ENCODE peak calls at places on chromosomes 7 and 10, in seven cellular contexts. T, P, D, R, U, F and B are unnamed samples.

GRCh38 chr7:141362580-141363435 is 188.4 kb upstream of the AGK start:
- DNase-seq in T (peak), P (peak), D (no peak), R (peak), U (peak), F (no peak), B (peak)

GRCh38 chr10:132534348-132535064 is 3.1 kb upstream of the INPP5A start:
- DNase-seq in T (no peak), P (no peak), D (no peak), R (no peak), U (no peak), F (no peak), B (no peak)

GRCh38 chr10:113550365-113550764 is 2.5 kb upstream of the HABP2 start:
- DNase-seq in T (peak), P (no peak), D (no peak), R (peak), U (no peak), F (no peak), B (no peak)

GRCh38 chr10:51700228-51700835 is 937 bp upstream of the CSTF2T start:
- DNase-seq in T (peak), P (no peak), D (no peak), R (no peak), U (no peak), F (no peak), B (no peak)

GRCh38 chr10:30166929-30167328 is 107.5 kb upstream of the JCAD start:
- DNase-seq in T (no peak), P (no peak), D (no peak), R (no peak), U (no peak), F (no peak), B (no peak)

GRCh38 chr10:121838149-121838548 is 89.7 kb downstream of the ATE1 start:
- DNase-seq in T (no peak), P (no peak), D (no peak), R (no peak), U (no peak), F (no peak), B (no peak)

GRCh38 chr7:21429786-21430574 is 2.1 kb downstream of the SP4 start:
- DNase-seq in T (no peak), P (no peak), D (no peak), R (no peak), U (no peak), F (no peak), B (no peak)

GRCh38 chr10:50622497-50623298 is 1.1 kb downstream of the SGMS1 start:
- DNase-seq in T (peak), P (peak), D (no peak), R (peak), U (peak), F (peak), B (no peak)

GRCh38 chr7:129870668-129871067 is 82.1 kb downstream of the UBE2H start:
- DNase-seq in T (no peak), P (no peak), D (no peak), R (no peak), U (no peak), F (no peak), B (no peak)

GRCh38 chr10:21327239-21327993 is 198.1 kb downstream of the SKIDA1 start:
- DNase-seq in T (no peak), P (no peak), D (no peak), R (no peak), U (no peak), F (no peak), B (no peak)

GRCh38 chr10:51886438-51887068 is 187.2 kb upstream of the CSTF2T start:
- DNase-seq in T (peak), P (no peak), D (no peak), R (no peak), U (peak), F (no peak), B (no peak)

GRCh38 chr7:3092468-3092867 is 48.8 kb upstream of the CARD11 start:
- DNase-seq in T (peak), P (peak), D (no peak), R (no peak), U (no peak), F (peak), B (no peak)

GRCh38 chr10:124544711-124545110 is 83.1 kb downstream of the LHPP start:
- DNase-seq in T (no peak), P (no peak), D (no peak), R (no peak), U (no peak), F (no peak), B (no peak)

GRCh38 chr10:128150045-128150493 is 23.8 kb upstream of the MKI67 start:
- DNase-seq in T (peak), P (peak), D (peak), R (peak), U (peak), F (peak), B (peak)

GRCh38 chr7:133196872-133197612 is 55.8 kb upstream of the EXOC4 start:
- DNase-seq in T (no peak), P (no peak), D (no peak), R (no peak), U (no peak), F (no peak), B (no peak)

GRCh38 chr10:102714621-102715455 is at the start of gene SFXN2:
- DNase-seq in T (no peak), P (no peak), D (no peak), R (no peak), U (no peak), F (peak), B (no peak)

GRCh38 chr7:84249651-84250050 is 55.1 kb upstream of the SEMA3A start:
- DNase-seq in T (no peak), P (no peak), D (no peak), R (peak), U (no peak), F (no peak), B (no peak)

GRCh38 chr7:84245831-84246230 is 51.2 kb upstream of the SEMA3A start:
- DNase-seq in T (no peak), P (no peak), D (no peak), R (no peak), U (no peak), F (no peak), B (no peak)

GRCh38 chr7:84247591-84247990 is 53.0 kb upstream of the SEMA3A start:
- DNase-seq in T (peak), P (no peak), D (no peak), R (no peak), U (no peak), F (no peak), B (no peak)

GRCh38 chr7:84248843-84249242 is 54.3 kb upstream of the SEMA3A start:
- DNase-seq in T (no peak), P (no peak), D (no peak), R (no peak), U (no peak), F (no peak), B (no peak)

DNA sequence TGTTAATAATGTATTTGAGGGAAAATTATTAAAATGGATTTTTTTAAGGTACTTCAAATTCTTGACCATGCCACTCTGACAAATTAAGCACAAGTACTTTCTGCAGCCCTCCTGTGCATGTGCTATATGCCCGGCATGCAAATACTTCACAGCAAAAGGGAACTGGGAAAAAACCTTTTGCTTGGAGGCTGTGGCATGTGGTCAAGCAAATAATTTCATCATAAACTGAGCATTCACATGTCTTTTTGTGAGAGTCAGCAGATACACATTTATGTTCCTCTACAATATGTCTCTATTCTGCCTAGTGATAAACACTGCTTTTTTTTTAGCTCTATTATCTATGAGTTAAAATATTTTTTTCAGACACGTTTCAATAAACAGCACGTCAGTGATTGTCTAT is 53.7 kb upstream of the SEMA3A start:
- DNase-seq in T (peak), P (no peak), D (no peak), R (no peak), U (no peak), F (no peak), B (no peak)
- H3K4me3 ChIP-seq in T (no peak), P (no peak), D (no peak), R (no peak), U (no peak), F (no peak), B (no peak)

DNA sequence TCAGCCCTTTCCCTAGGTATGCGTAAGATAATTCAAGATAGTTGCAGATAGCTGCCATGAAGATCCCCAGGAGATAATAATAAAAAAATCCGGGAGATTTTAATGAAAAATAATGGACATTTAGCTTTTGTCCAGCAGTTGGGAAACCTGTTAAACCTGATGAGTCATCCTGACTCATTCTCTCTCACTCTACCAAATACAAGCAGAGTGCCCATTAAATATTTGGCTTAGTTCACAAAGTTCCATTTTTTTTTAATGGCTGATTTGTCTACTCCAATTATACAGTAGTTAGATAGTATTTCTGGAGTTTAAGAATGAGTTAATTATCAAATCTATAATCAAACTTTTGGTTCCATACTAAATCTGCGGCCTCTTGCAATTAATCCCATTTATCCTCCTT is 2.1 kb upstream of the SHTN1 start:
- DNase-seq in T (peak), P (no peak), D (peak), R (peak), U (peak), F (no peak), B (peak)
- TF ChIP-seq CTCF in T (no peak), P (no peak), D (no peak), R (no peak), U (no peak), F (no peak), B (no peak)

GRCh38 chr7:156616269-156617202 is 24.0 kb upstream of the RNF32 start:
- DNase-seq in T (no peak), P (no peak), D (no peak), R (peak), U (peak), F (no peak), B (no peak)
- H3K4me3 ChIP-seq in T (no peak), P (peak), D (no peak), R (no peak), U (no peak), F (no peak), B (no peak)

GRCh38 chr10:37855691-37856090 is 1.7 kb downstream of the ZNF248 start:
- DNase-seq in T (no peak), P (no peak), D (no peak), R (no peak), U (no peak), F (no peak), B (no peak)

GRCh38 chr10:37856881-37857286 is 526 bp downstream of the ZNF248 start:
- DNase-seq in T (no peak), P (peak), D (no peak), R (no peak), U (no peak), F (peak), B (no peak)

GRCh38 chr10:37857287-37858211 is at the start of gene ZNF248:
- DNase-seq in T (peak), P (peak), D (peak), R (peak), U (peak), F (peak), B (peak)

GRCh38 chr10:37854606-37855005 is 2.8 kb downstream of the ZNF248 start:
- DNase-seq in T (no peak), P (no peak), D (no peak), R (no peak), U (peak), F (no peak), B (peak)
- TF ChIP-seq CTCF in T (no peak), P (no peak), D (no peak), R (no peak), U (no peak), F (no peak), B (no peak)

GRCh38 chr10:126387931-126388911 is at the start of gene ADAM12:
- DNase-seq in T (peak), P (peak), D (no peak), R (peak), U (peak), F (no peak), B (no peak)

GRCh38 chr10:126384269-126384873 is 3.9 kb downstream of the ADAM12 start:
- DNase-seq in T (peak), P (no peak), D (no peak), R (no peak), U (peak), F (no peak), B (peak)

GRCh38 chr10:126391162-126391880 is 3.0 kb upstream of the ADAM12 start:
- DNase-seq in T (peak), P (no peak), D (no peak), R (no peak), U (peak), F (no peak), B (no peak)

GRCh38 chr10:126390324-126390723 is 2.0 kb upstream of the ADAM12 start:
- DNase-seq in T (no peak), P (no peak), D (no peak), R (no peak), U (no peak), F (no peak), B (no peak)

GRCh38 chr10:126387041-126387908 is 1.0 kb downstream of the ADAM12 start:
- DNase-seq in T (peak), P (peak), D (no peak), R (peak), U (peak), F (peak), B (peak)
- H3K4me3 ChIP-seq in T (peak), P (peak), D (no peak), R (no peak), U (peak), F (no peak), B (peak)